ENCODE peak calls at places on chromosome 18, in eight cellular contexts. One of them, this sample, is unnamed.

GRCh38 chr18:51151568-51152511 is 45.6 kb downstream of the MEX3C start:
- DNase-seq in suprapubic skin: no peak
- DNase-seq in IMR-90: no peak
- DNase-seq in thoracic aorta: no peak
- DNase-seq in HepG2: no peak
- DNase-seq in neural progenitor cell: no peak
- DNase-seq in psoas muscle: no peak
- DNase-seq in WERI-Rb-1: no peak
- DNase-seq in this sample: no peak

GRCh38 chr18:31736630-31737029 is 24.1 kb downstream of the SLC25A52 start:
- DNase-seq in suprapubic skin: no peak
- DNase-seq in WERI-Rb-1: no peak
- DNase-seq in HepG2: no peak
- DNase-seq in neural progenitor cell: no peak
- DNase-seq in thoracic aorta: no peak
- DNase-seq in IMR-90: no peak
- DNase-seq in psoas muscle: no peak
- DNase-seq in this sample: no peak

GRCh38 chr18:5287854-5288253 is 7.7 kb downstream of the ZBTB14 start:
- DNase-seq in thoracic aorta: no peak
- DNase-seq in psoas muscle: no peak
- DNase-seq in neural progenitor cell: peak
- DNase-seq in suprapubic skin: no peak
- DNase-seq in WERI-Rb-1: no peak
- DNase-seq in HepG2: no peak
- DNase-seq in IMR-90: no peak
- DNase-seq in this sample: no peak

GRCh38 chr18:33369711-33370449 is 70.6 kb downstream of the CCDC178 start:
- DNase-seq in neural progenitor cell: no peak
- DNase-seq in suprapubic skin: no peak
- DNase-seq in psoas muscle: no peak
- DNase-seq in WERI-Rb-1: no peak
- DNase-seq in IMR-90: no peak
- DNase-seq in HepG2: no peak
- DNase-seq in thoracic aorta: no peak
- DNase-seq in this sample: no peak

GRCh38 chr18:460791-461190 is 39.7 kb downstream of the COLEC12 start:
- DNase-seq in psoas muscle: no peak
- DNase-seq in suprapubic skin: no peak
- DNase-seq in thoracic aorta: no peak
- DNase-seq in HepG2: no peak
- DNase-seq in neural progenitor cell: no peak
- DNase-seq in IMR-90: no peak
- DNase-seq in WERI-Rb-1: no peak
- DNase-seq in this sample: no peak

GRCh38 chr18:36309436-36310391 is 12.2 kb downstream of the FHOD3 start:
- DNase-seq in IMR-90: peak
- DNase-seq in WERI-Rb-1: peak
- DNase-seq in psoas muscle: peak
- DNase-seq in suprapubic skin: no peak
- DNase-seq in HepG2: no peak
- DNase-seq in neural progenitor cell: no peak
- DNase-seq in thoracic aorta: no peak
- DNase-seq in this sample: no peak

GRCh38 chr18:46636040-46636630 is 20.9 kb downstream of the LOXHD1 start:
- DNase-seq in psoas muscle: no peak
- DNase-seq in HepG2: no peak
- DNase-seq in neural progenitor cell: no peak
- DNase-seq in WERI-Rb-1: no peak
- DNase-seq in suprapubic skin: peak
- DNase-seq in IMR-90: no peak
- DNase-seq in thoracic aorta: no peak
- DNase-seq in this sample: no peak

GRCh38 chr18:54100920-54101319 is 123.5 kb downstream of the MBD2 start:
- DNase-seq in neural progenitor cell: no peak
- DNase-seq in suprapubic skin: no peak
- DNase-seq in IMR-90: no peak
- DNase-seq in WERI-Rb-1: no peak
- DNase-seq in thoracic aorta: no peak
- DNase-seq in psoas muscle: no peak
- DNase-seq in HepG2: no peak
- DNase-seq in this sample: no peak

GRCh38 chr18:59468821-59469220 is 109.8 kb upstream of the LMAN1 start:
- DNase-seq in suprapubic skin: no peak
- DNase-seq in HepG2: no peak
- DNase-seq in neural progenitor cell: no peak
- DNase-seq in psoas muscle: no peak
- DNase-seq in thoracic aorta: no peak
- DNase-seq in WERI-Rb-1: no peak
- DNase-seq in IMR-90: no peak
- DNase-seq in this sample: no peak

GRCh38 chr18:72530622-72531021 is 13.5 kb downstream of the CBLN2 start:
- DNase-seq in IMR-90: no peak
- DNase-seq in neural progenitor cell: peak
- DNase-seq in WERI-Rb-1: no peak
- DNase-seq in thoracic aorta: no peak
- DNase-seq in suprapubic skin: no peak
- DNase-seq in psoas muscle: no peak
- DNase-seq in HepG2: no peak
- DNase-seq in this sample: no peak

GRCh38 chr18:37393945-37394609 is 171.5 kb downstream of the CELF4 start:
- DNase-seq in WERI-Rb-1: peak
- DNase-seq in thoracic aorta: peak
- DNase-seq in neural progenitor cell: peak
- DNase-seq in suprapubic skin: peak
- DNase-seq in HepG2: no peak
- DNase-seq in psoas muscle: peak
- DNase-seq in IMR-90: peak
- DNase-seq in this sample: peak

GRCh38 chr18:59357928-59358327 is 1.1 kb downstream of the LMAN1 start:
- DNase-seq in HepG2: peak
- DNase-seq in suprapubic skin: no peak
- DNase-seq in neural progenitor cell: peak
- DNase-seq in WERI-Rb-1: no peak
- DNase-seq in IMR-90: peak
- DNase-seq in psoas muscle: no peak
- DNase-seq in thoracic aorta: no peak
- DNase-seq in this sample: no peak

GRCh38 chr18:14922031-14922430 is 174.1 kb downstream of the ANKRD30B start:
- DNase-seq in WERI-Rb-1: no peak
- DNase-seq in HepG2: no peak
- DNase-seq in neural progenitor cell: no peak
- DNase-seq in suprapubic skin: peak
- DNase-seq in IMR-90: no peak
- DNase-seq in psoas muscle: no peak
- DNase-seq in thoracic aorta: no peak
- DNase-seq in this sample: no peak

GRCh38 chr18:27713727-27714080 is 463.2 kb downstream of the CDH2 start:
- DNase-seq in psoas muscle: no peak
- DNase-seq in IMR-90: peak
- DNase-seq in thoracic aorta: no peak
- DNase-seq in suprapubic skin: no peak
- DNase-seq in neural progenitor cell: peak
- DNase-seq in HepG2: no peak
- DNase-seq in WERI-Rb-1: no peak
- DNase-seq in this sample: no peak

DNA sequence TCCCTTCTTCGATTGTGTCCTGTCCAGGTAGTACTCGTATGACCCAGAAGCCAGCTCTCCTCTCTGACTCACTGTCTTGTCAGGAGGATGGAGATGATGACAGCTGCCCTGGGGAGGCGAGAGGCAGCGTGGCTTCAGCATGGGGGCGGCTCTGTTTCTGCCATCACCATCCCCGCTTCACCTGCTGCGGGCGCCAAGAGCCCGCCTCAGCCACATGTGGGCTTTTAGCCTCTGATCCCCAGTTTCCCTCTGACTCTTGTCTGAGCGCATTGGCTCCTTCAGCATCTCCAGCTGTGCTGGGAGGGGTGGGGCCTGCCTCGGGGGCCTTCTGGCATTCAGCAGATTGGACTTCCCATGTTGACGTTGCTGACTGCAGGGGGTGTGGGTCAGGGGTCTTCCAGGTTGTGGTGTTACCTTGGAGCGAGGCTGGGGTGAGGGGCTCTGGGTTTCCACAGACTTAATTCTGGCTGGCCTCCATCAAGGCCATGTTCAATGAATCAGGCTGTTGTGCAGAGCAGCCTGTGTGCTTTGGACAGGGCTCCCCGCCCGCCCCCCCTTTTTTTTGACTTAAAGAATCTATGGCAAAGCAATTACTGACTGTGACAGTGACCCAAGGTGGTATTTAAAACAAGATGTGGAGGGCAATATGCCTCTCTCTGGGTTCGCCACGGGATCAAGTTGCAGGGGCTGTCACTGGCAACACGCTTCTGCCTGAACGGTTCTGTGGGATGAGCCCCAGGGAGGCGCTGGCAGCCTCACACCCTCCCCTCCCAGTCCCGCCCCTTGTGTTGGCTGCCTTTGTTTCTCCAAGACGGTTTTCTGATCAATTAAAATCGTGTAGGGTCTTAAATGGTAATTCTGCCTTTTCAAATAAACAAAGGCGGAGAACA is 228.3 kb downstream of the LDLRAD4 start:
- DNase-seq in WERI-Rb-1: no peak
- DNase-seq in suprapubic skin: no peak
- DNase-seq in neural progenitor cell: peak
- DNase-seq in thoracic aorta: no peak
- DNase-seq in psoas muscle: no peak
- DNase-seq in HepG2: no peak
- DNase-seq in IMR-90: no peak
- DNase-seq in this sample: no peak
- H3K4me3 ChIP-seq in WERI-Rb-1: peak
- H3K4me3 ChIP-seq in suprapubic skin: peak
- H3K4me3 ChIP-seq in neural progenitor cell: peak
- H3K4me3 ChIP-seq in thoracic aorta: peak
- H3K4me3 ChIP-seq in psoas muscle: peak
- H3K4me3 ChIP-seq in HepG2: no peak
- H3K4me3 ChIP-seq in IMR-90: no peak
- H3K4me3 ChIP-seq in this sample: peak

GRCh38 chr18:74946646-74947045 is 262.3 kb downstream of the PTGR3 start:
- DNase-seq in IMR-90: peak
- DNase-seq in suprapubic skin: no peak
- DNase-seq in thoracic aorta: no peak
- DNase-seq in HepG2: no peak
- DNase-seq in psoas muscle: no peak
- DNase-seq in WERI-Rb-1: no peak
- DNase-seq in neural progenitor cell: no peak
- DNase-seq in this sample: no peak
- H3K27ac ChIP-seq in IMR-90: no peak
- H3K27ac ChIP-seq in suprapubic skin: no peak
- H3K27ac ChIP-seq in thoracic aorta: no peak
- H3K27ac ChIP-seq in HepG2: no peak
- H3K27ac ChIP-seq in psoas muscle: no peak
- H3K27ac ChIP-seq in WERI-Rb-1: no peak
- H3K27ac ChIP-seq in neural progenitor cell: no peak
- H3K27ac ChIP-seq in this sample: no peak

GRCh38 chr18:49890041-49890440 is 76.7 kb upstream of the ACAA2 start:
- DNase-seq in thoracic aorta: no peak
- DNase-seq in IMR-90: no peak
- DNase-seq in psoas muscle: no peak
- DNase-seq in WERI-Rb-1: no peak
- DNase-seq in neural progenitor cell: no peak
- DNase-seq in suprapubic skin: no peak
- DNase-seq in HepG2: no peak
- DNase-seq in this sample: no peak

GRCh38 chr18:49892148-49892924 is 79.0 kb upstream of the ACAA2 start:
- DNase-seq in suprapubic skin: no peak
- DNase-seq in HepG2: peak
- DNase-seq in psoas muscle: no peak
- DNase-seq in thoracic aorta: no peak
- DNase-seq in neural progenitor cell: no peak
- DNase-seq in IMR-90: peak
- DNase-seq in WERI-Rb-1: no peak
- DNase-seq in this sample: no peak

GRCh38 chr18:49884959-49885358 is 71.6 kb upstream of the ACAA2 start:
- DNase-seq in thoracic aorta: no peak
- DNase-seq in WERI-Rb-1: no peak
- DNase-seq in psoas muscle: no peak
- DNase-seq in HepG2: no peak
- DNase-seq in suprapubic skin: no peak
- DNase-seq in IMR-90: no peak
- DNase-seq in neural progenitor cell: no peak
- DNase-seq in this sample: no peak

GRCh38 chr18:49884465-49884864 is 71.1 kb upstream of the ACAA2 start:
- DNase-seq in psoas muscle: no peak
- DNase-seq in IMR-90: no peak
- DNase-seq in HepG2: no peak
- DNase-seq in neural progenitor cell: no peak
- DNase-seq in suprapubic skin: no peak
- DNase-seq in WERI-Rb-1: peak
- DNase-seq in thoracic aorta: no peak
- DNase-seq in this sample: no peak

GRCh38 chr18:49886891-49887764 is 73.8 kb upstream of the ACAA2 start:
- DNase-seq in HepG2: no peak
- DNase-seq in thoracic aorta: no peak
- DNase-seq in suprapubic skin: no peak
- DNase-seq in neural progenitor cell: peak
- DNase-seq in IMR-90: no peak
- DNase-seq in psoas muscle: no peak
- DNase-seq in WERI-Rb-1: peak
- DNase-seq in this sample: no peak
- TF ChIP-seq CTCF in HepG2: no peak
- TF ChIP-seq CTCF in thoracic aorta: no peak
- TF ChIP-seq CTCF in suprapubic skin: no peak
- TF ChIP-seq CTCF in neural progenitor cell: peak
- TF ChIP-seq CTCF in IMR-90: no peak
- TF ChIP-seq CTCF in psoas muscle: no peak
- TF ChIP-seq CTCF in WERI-Rb-1: peak
- TF ChIP-seq CTCF in this sample: no peak

DNA sequence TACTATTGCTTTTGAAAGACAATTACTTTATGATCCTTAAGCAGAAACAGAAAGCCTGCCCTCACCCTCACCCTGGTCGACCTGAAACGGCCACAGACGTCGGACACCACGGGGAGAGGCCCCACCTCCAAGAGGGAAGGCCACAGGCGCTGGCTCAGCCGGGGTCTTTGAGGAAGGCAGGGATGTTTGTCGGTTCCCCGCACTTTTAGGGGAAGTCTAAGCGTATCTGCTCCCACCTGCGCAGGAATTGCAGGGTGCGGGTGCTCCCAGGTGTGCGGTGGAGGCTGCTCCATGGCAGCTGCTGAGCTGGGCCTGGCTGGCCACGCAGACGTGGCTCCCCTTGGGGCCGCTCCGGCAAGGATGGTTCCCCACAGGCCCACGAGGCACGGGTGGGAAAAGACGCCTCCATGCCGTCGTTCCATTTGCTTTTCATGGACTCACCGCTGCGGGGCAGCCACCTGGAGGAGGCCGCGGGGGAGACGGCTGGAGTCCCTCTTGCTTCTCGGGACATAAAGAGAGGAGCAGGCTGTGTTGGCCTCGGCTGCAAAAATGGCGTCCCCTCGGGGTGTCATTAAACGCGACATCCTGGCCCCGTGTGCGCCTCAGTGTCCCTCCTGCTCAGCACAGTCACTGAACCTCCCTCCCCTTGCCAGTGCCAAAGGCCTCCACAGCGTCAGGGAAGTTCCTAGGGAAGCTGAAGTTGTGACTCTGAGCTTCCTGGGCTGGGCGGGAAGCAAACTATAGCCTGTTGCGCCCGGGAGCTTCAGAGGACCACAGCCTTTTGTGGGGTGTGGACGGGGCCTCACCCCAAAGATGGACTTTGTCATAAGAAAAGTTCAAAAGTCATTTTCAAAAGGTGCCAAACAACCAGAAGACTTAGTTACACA is 63.4 kb downstream of the NFATC1 start:
- DNase-seq in neural progenitor cell: no peak
- DNase-seq in WERI-Rb-1: no peak
- DNase-seq in psoas muscle: no peak
- DNase-seq in IMR-90: no peak
- DNase-seq in thoracic aorta: no peak
- DNase-seq in suprapubic skin: no peak
- DNase-seq in HepG2: no peak
- DNase-seq in this sample: no peak
- H3K4me3 ChIP-seq in neural progenitor cell: no peak
- H3K4me3 ChIP-seq in WERI-Rb-1: no peak
- H3K4me3 ChIP-seq in psoas muscle: peak
- H3K4me3 ChIP-seq in IMR-90: no peak
- H3K4me3 ChIP-seq in thoracic aorta: peak
- H3K4me3 ChIP-seq in suprapubic skin: peak
- H3K4me3 ChIP-seq in HepG2: no peak
- H3K4me3 ChIP-seq in this sample: no peak